ENCODE peak calls at places on chromosome 2, in five cellular contexts. S is caudate nucleus, K is AG04450, Z is kidney, B is prostate gland. V is an unnamed sample.
A peak's percentile ranks its signal among the peaks of the same experiment; 100 is the strongest.

GRCh38 chr2:237766334-237766733 is 32.2 kb upstream of the RBM44 start:
- DNase-seq in S (no peak), Z (no peak), K (no peak), B (no peak), V (peak; percentile 25)

GRCh38 chr2:127623388-127624320 is 22.3 kb upstream of the GPR17 start:
- DNase-seq in S (no peak), Z (no peak), B (no peak), K (no peak), V (no peak)

GRCh38 chr2:106197878-106198277 is 3.8 kb upstream of the UXS1 start:
- DNase-seq in B (no peak), K (peak; percentile 72), Z (no peak), S (no peak), V (no peak)

GRCh38 chr2:145649061-145649460 is 1129.1 kb upstream of the ZEB2 start:
- DNase-seq in K (no peak), S (no peak), Z (no peak), B (no peak), V (no peak)

GRCh38 chr2:45452866-45453265 is 158.2 kb downstream of the SRBD1 start:
- DNase-seq in B (no peak), K (peak; percentile 89), S (no peak), Z (no peak), V (no peak)

GRCh38 chr2:85578243-85579180 is 1.1 kb downstream of the VAMP8 start:
- DNase-seq in S (no peak), B (no peak), K (no peak), Z (peak; percentile 85), V (peak; percentile 49)

GRCh38 chr2:211599146-211599545 is 939.5 kb downstream of the ERBB4 start:
- DNase-seq in K (no peak), S (no peak), Z (no peak), B (no peak), V (no peak)

GRCh38 chr2:160876765-160877164 is 283.5 kb upstream of the TANK start:
- DNase-seq in K (no peak), Z (no peak), B (no peak), S (no peak), V (no peak)

GRCh38 chr2:180394305-180394704 is 387.2 kb upstream of the CWC22 start:
- DNase-seq in K (no peak), B (no peak), S (no peak), Z (no peak), V (no peak)

GRCh38 chr2:20755132-20755800 is 67.6 kb downstream of the LDAH start:
- DNase-seq in Z (no peak), B (no peak), K (no peak), S (no peak), V (no peak)

GRCh38 chr2:176211110-176211509 is 22.6 kb downstream of the HOXD1 start:
- DNase-seq in S (no peak), Z (no peak), K (no peak), B (no peak), V (no peak)

GRCh38 chr2:213733893-213734292 is 449.6 kb downstream of the SPAG16 start:
- DNase-seq in S (no peak), B (no peak), Z (no peak), K (no peak), V (no peak)

GRCh38 chr2:234427081-234428058 is 69.5 kb downstream of the ARL4C start:
- DNase-seq in Z (no peak), B (no peak), K (peak; percentile 70), S (no peak), V (no peak)

GRCh38 chr2:39156107-39156506 is 35.3 kb upstream of the SOS1 start:
- DNase-seq in B (no peak), K (no peak), Z (no peak), S (no peak), V (no peak)

GRCh38 chr2:42792583-42793313 is at the start of gene HAAO:
- DNase-seq in Z (peak; percentile 87), B (no peak), K (no peak), S (no peak), V (no peak)

GRCh38 chr2:30144260-30144659 is 2.5 kb upstream of the YPEL5 start:
- DNase-seq in Z (no peak), S (no peak), B (no peak), K (no peak), V (no peak)

GRCh38 chr2:225173909-225174308 is 131.6 kb upstream of the DOCK10 start:
- DNase-seq in Z (no peak), K (no peak), S (no peak), B (no peak), V (no peak)

GRCh38 chr2:182792441-182792840 is 74.0 kb downstream of the FRZB start:
- DNase-seq in S (no peak), K (no peak), B (no peak), Z (no peak), V (no peak)

GRCh38 chr2:134308474-134309385 is 54.9 kb downstream of the MGAT5 start:
- DNase-seq in K (no peak), S (no peak), Z (no peak), B (no peak), V (no peak)

GRCh38 chr2:177636672-177637071 is 244.1 kb downstream of the AGPS start:
- DNase-seq in Z (no peak), S (no peak), B (no peak), K (no peak), V (no peak)

GRCh38 chr2:237500681-237501424 is 13.8 kb downstream of the MLPH start:
- DNase-seq in K (peak; percentile 97), Z (peak; percentile 72), S (no peak), B (no peak), V (no peak)

GRCh38 chr2:102033028-102033749 is 41.4 kb downstream of the IL1R2 start:
- DNase-seq in S (no peak), Z (peak; percentile 89), B (peak; percentile 87), K (peak; percentile 69), V (no peak)

GRCh38 chr2:15933184-15933845 is 7.0 kb upstream of the MYCN start:
- DNase-seq in Z (no peak), S (no peak), B (no peak), K (no peak), V (no peak)

GRCh38 chr2:9263388-9263787 is 56.8 kb downstream of the ASAP2 start:
- DNase-seq in K (no peak), Z (no peak), B (no peak), S (no peak), V (no peak)

GRCh38 chr2:172094319-172095145 is 8.2 kb downstream of the DLX2 start:
- DNase-seq in S (no peak), K (no peak), Z (peak; percentile 61), B (no peak), V (no peak)

GRCh38 chr2:98658816-98659486 is 50.6 kb downstream of the UNC50 start:
- DNase-seq in Z (no peak), B (no peak), K (no peak), S (no peak), V (no peak)

GRCh38 chr2:98656800-98657199 is 48.4 kb downstream of the UNC50 start:
- DNase-seq in Z (no peak), S (no peak), B (no peak), K (no peak), V (no peak)

GRCh38 chr2:98650998-98651397 is 42.6 kb downstream of the UNC50 start:
- DNase-seq in K (no peak), Z (no peak), S (no peak), B (no peak), V (no peak)

GRCh38 chr2:98649992-98650375 is 41.6 kb downstream of the UNC50 start:
- DNase-seq in S (no peak), K (no peak), B (no peak), Z (no peak), V (no peak)

GRCh38 chr2:98654702-98655488 is 46.5 kb downstream of the UNC50 start:
- DNase-seq in B (no peak), Z (no peak), S (no peak), K (no peak), V (no peak)
- H3K27ac ChIP-seq in B (no peak overlapping the region), Z (no peak overlapping the region), S (no peak overlapping the region), K (no peak overlapping the region), V (no peak overlapping the region)

GRCh38 chr2:25062461-25062860 is 20.6 kb downstream of the EFR3B start:
- DNase-seq in Z (no peak), K (no peak), S (peak; percentile 97), B (no peak), V (peak; percentile 69)
- H3K27ac ChIP-seq in Z (no peak overlapping the region), K (no peak overlapping the region), S (peak overlapping the region; percentile 95), B (no peak overlapping the region), V (no peak overlapping the region)

GRCh38 chr2:37274354-37274965 is 43.0 kb downstream of the NDUFAF7 start:
- DNase-seq in Z (no peak), B (no peak), S (no peak), K (no peak), V (no peak)
- H3K27ac ChIP-seq in Z (no peak overlapping the region), B (no peak overlapping the region), S (no peak overlapping the region), K (no peak overlapping the region), V (no peak overlapping the region)

DNA sequence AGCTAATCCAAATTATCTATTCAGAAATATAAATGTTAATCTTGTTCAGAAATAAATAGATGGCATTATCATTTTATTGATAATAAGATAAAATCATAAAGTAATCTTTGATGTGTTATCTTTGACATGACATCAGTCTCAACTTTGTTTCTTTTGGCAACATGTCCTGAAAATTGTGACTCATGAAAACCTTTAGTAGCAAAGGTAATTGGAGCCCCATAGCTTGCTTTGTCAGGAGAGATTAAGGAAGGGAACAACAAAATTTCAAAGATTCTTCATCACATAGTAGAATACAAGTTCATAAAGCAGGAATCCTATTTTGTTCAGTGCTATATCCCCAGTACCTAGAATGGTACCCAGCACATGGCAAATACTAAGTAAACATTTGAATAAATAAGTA is 165.4 kb downstream of the KCNE4 start:
- DNase-seq in S (no peak), B (no peak), Z (no peak), K (no peak), V (no peak)
- H3K27ac ChIP-seq in S (no peak overlapping the region), B (no peak overlapping the region), Z (no peak overlapping the region), K (no peak overlapping the region), V (no peak overlapping the region)

GRCh38 chr2:239130041-239130440 is 270.8 kb downstream of the HDAC4 start:
- DNase-seq in S (no peak), B (no peak), Z (no peak), K (no peak), V (no peak)
- H3K27ac ChIP-seq in S (peak overlapping the region; percentile 27), B (no peak overlapping the region), Z (no peak overlapping the region), K (no peak overlapping the region), V (no peak overlapping the region)

DNA sequence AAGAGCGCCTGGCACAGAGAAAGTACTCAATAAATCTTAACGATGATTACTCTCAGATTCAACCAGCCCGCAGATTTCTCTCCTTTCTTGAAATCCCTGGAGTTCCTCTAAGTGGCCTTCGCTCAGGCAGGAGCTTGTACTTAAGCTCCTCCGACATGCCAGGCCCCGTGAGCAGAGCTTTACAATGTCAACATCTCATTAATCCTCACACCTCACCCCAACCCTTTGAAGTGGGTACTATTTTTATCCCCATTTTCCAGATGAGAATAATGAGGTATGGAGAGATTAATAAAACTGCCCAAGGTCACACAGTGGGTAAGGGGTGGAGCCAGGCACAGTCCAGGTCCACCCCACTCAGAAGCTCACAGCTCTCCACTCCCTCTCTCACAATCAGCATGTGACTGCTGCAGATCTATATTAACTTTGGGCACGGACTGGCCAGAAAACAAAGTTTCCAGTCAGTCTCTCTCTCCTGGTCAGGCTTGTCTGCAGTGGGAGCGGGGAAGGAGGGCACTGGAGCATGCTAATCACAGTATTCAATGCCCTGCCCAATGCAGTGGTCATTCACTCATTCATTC is 18.0 kb downstream of the DNMT3A start:
- DNase-seq in K (no peak), S (no peak), B (no peak), Z (no peak), V (no peak)
- H3K27ac ChIP-seq in K (no peak overlapping the region), S (peak overlapping the region; percentile 6), B (no peak overlapping the region), Z (no peak overlapping the region), V (no peak overlapping the region)

V was measured in adrenal gland.